ENCODE peak calls at places on chromosomes 2 and 18, in ten cellular contexts. D, R, N, W, A, U, F, S, Y and V are unnamed samples.

GRCh38 chr2:101040761-101041160 is 38.7 kb downstream of the RPL31 start:
- DNase-seq in D (no peak), R (no peak), N (no peak), W (no peak), A (peak), U (no peak), F (no peak), S (no peak), Y (no peak), V (no peak)

GRCh38 chr2:127143851-127144782 is 37.2 kb upstream of the BIN1 start:
- DNase-seq in D (no peak), R (no peak), N (peak), W (peak), A (no peak), U (no peak), F (no peak), S (peak), Y (no peak), V (no peak)

GRCh38 chr2:112679484-112679883 is 33.7 kb downstream of the SLC20A1 start:
- DNase-seq in D (no peak), R (peak), N (no peak), W (no peak), A (no peak), U (no peak), F (no peak), S (peak), Y (no peak), V (no peak)

GRCh38 chr18:32530947-32531651 is 60.4 kb upstream of the GAREM1 start:
- DNase-seq in D (no peak), R (no peak), N (no peak), W (no peak), A (peak), U (no peak), F (no peak), S (peak), Y (no peak), V (no peak)

GRCh38 chr2:171858397-171858958 is 35.6 kb downstream of the SLC25A12 start:
- DNase-seq in D (no peak), R (no peak), N (no peak), W (peak), A (no peak), U (no peak), F (no peak), S (no peak), Y (no peak), V (no peak)

GRCh38 chr2:219645631-219646527 is 18.4 kb downstream of the SLC4A3 start:
- DNase-seq in D (peak), R (no peak), N (peak), W (no peak), A (no peak), U (no peak), F (no peak), S (no peak), Y (no peak), V (peak)

GRCh38 chr2:3251974-3252373 is 125.6 kb downstream of the EIPR1 start:
- DNase-seq in D (no peak), R (no peak), N (no peak), W (no peak), A (no peak), U (no peak), F (no peak), S (no peak), Y (no peak), V (no peak)

GRCh38 chr2:144166743-144167142 is 353.2 kb downstream of the ZEB2 start:
- DNase-seq in D (no peak), R (no peak), N (no peak), W (no peak), A (no peak), U (no peak), F (no peak), S (no peak), Y (no peak), V (no peak)

GRCh38 chr2:39202639-39203369 is 41.0 kb downstream of the CDKL4 start:
- DNase-seq in D (peak), R (no peak), N (no peak), W (no peak), A (no peak), U (no peak), F (no peak), S (no peak), Y (no peak), V (no peak)

GRCh38 chr2:134122610-134123009 is 131.3 kb upstream of the MGAT5 start:
- DNase-seq in D (peak), R (no peak), N (no peak), W (no peak), A (no peak), U (no peak), F (no peak), S (no peak), Y (no peak), V (no peak)

GRCh38 chr2:28748176-28748575 is 3.5 kb upstream of the PPP1CB start:
- DNase-seq in D (no peak), R (no peak), N (no peak), W (no peak), A (no peak), U (no peak), F (no peak), S (no peak), Y (no peak), V (no peak)

GRCh38 chr2:127504552-127505460 is 21.5 kb downstream of the IWS1 start:
- DNase-seq in D (no peak), R (no peak), N (no peak), W (no peak), A (no peak), U (no peak), F (no peak), S (no peak), Y (no peak), V (no peak)

GRCh38 chr2:167196461-167197252 is 308.4 kb downstream of the XIRP2 start:
- DNase-seq in D (no peak), R (no peak), N (no peak), W (peak), A (no peak), U (no peak), F (no peak), S (no peak), Y (no peak), V (no peak)

GRCh38 chr18:2985628-2986027 is 27.3 kb downstream of the LPIN2 start:
- DNase-seq in D (no peak), R (no peak), N (peak), W (peak), A (no peak), U (no peak), F (peak), S (no peak), Y (no peak), V (no peak)

GRCh38 chr2:27282892-27283291 is 663 bp downstream of the TRIM54 start:
- DNase-seq in D (no peak), R (no peak), N (no peak), W (peak), A (no peak), U (no peak), F (no peak), S (no peak), Y (no peak), V (no peak)

GRCh38 chr2:1747065-1747941 is 3.0 kb upstream of the PXDN start:
- DNase-seq in D (no peak), R (peak), N (no peak), W (no peak), A (no peak), U (no peak), F (no peak), S (no peak), Y (no peak), V (no peak)

GRCh38 chr2:28582152-28582551 is 86.3 kb downstream of the PLB1 start:
- DNase-seq in D (no peak), R (no peak), N (no peak), W (no peak), A (no peak), U (no peak), F (no peak), S (no peak), Y (no peak), V (no peak)

GRCh38 chr2:187037310-187037709 is 188.3 kb upstream of the ZSWIM2 start:
- DNase-seq in D (no peak), R (no peak), N (no peak), W (no peak), A (no peak), U (no peak), F (no peak), S (no peak), Y (no peak), V (no peak)

GRCh38 chr18:39414009-39414700 is 1848.6 kb upstream of the CELF4 start:
- DNase-seq in D (no peak), R (no peak), N (peak), W (peak), A (no peak), U (no peak), F (no peak), S (no peak), Y (no peak), V (no peak)

GRCh38 chr18:31217038-31217437 is 54.4 kb upstream of the DSC1 start:
- DNase-seq in D (no peak), R (no peak), N (no peak), W (no peak), A (no peak), U (no peak), F (no peak), S (no peak), Y (no peak), V (no peak)

GRCh38 chr2:192026064-192026715 is 168.5 kb downstream of the TMEFF2 start:
- DNase-seq in D (peak), R (no peak), N (no peak), W (no peak), A (no peak), U (no peak), F (no peak), S (no peak), Y (no peak), V (no peak)

GRCh38 chr2:192025607-192026006 is 169.1 kb downstream of the TMEFF2 start:
- DNase-seq in D (peak), R (no peak), N (no peak), W (no peak), A (no peak), U (no peak), F (no peak), S (no peak), Y (no peak), V (no peak)

GRCh38 chr2:192030289-192030688 is 164.4 kb downstream of the TMEFF2 start:
- DNase-seq in D (peak), R (no peak), N (no peak), W (no peak), A (no peak), U (no peak), F (no peak), S (no peak), Y (no peak), V (no peak)

GRCh38 chr2:192026716-192027109 is 168.0 kb downstream of the TMEFF2 start:
- DNase-seq in D (no peak), R (no peak), N (no peak), W (no peak), A (no peak), U (no peak), F (no peak), S (no peak), Y (no peak), V (no peak)

GRCh38 chr2:192029089-192029488 is 165.6 kb downstream of the TMEFF2 start:
- DNase-seq in D (peak), R (no peak), N (peak), W (no peak), A (peak), U (no peak), F (peak), S (no peak), Y (no peak), V (no peak)
- TF ChIP-seq CTCF in D (peak), R (no peak), N (no peak), W (no peak), A (peak), U (no peak), F (peak), S (no peak), Y (no peak), V (no peak)

DNA sequence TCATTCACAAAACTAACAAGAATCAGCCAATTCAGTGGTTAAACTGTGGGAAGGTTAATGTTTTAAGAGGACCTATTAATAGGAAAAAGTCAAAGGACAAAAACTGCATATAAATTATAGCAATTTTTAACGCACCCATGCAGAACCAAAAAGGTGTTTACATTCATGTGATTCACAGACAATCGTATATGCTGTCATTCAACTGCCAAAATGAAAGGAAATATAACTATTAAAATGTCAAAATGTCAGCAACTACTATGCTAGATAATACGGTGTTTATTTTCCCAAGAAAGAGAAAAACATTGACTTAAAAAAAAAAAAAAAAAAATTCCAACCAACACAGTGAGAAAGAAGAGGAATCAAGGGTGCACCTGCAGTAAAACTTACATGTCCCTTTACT is 48.5 kb downstream of the DYM start:
- DNase-seq in D (no peak), R (no peak), N (no peak), W (peak), A (no peak), U (no peak), F (no peak), S (no peak), Y (no peak), V (no peak)
- TF ChIP-seq POLR2AphosphoS5 in D (no peak), R (no peak), N (no peak), W (no peak), A (no peak), U (no peak), F (no peak), S (no peak), Y (no peak), V (no peak)

GRCh38 chr2:65133626-65134025 is 3.7 kb upstream of the RAB1A start:
- DNase-seq in D (no peak), R (no peak), N (no peak), W (no peak), A (no peak), U (no peak), F (no peak), S (no peak), Y (no peak), V (no peak)

GRCh38 chr2:65130440-65131175 is 702 bp upstream of the RAB1A start:
- DNase-seq in D (no peak), R (peak), N (no peak), W (no peak), A (peak), U (no peak), F (peak), S (peak), Y (no peak), V (no peak)

GRCh38 chr2:65129276-65129612 is 662 bp downstream of the RAB1A start:
- DNase-seq in D (no peak), R (no peak), N (no peak), W (peak), A (no peak), U (no peak), F (no peak), S (no peak), Y (no peak), V (no peak)

GRCh38 chr2:65129613-65130439 is at the start of gene RAB1A:
- DNase-seq in D (peak), R (peak), N (peak), W (peak), A (peak), U (peak), F (peak), S (peak), Y (peak), V (peak)

DNA sequence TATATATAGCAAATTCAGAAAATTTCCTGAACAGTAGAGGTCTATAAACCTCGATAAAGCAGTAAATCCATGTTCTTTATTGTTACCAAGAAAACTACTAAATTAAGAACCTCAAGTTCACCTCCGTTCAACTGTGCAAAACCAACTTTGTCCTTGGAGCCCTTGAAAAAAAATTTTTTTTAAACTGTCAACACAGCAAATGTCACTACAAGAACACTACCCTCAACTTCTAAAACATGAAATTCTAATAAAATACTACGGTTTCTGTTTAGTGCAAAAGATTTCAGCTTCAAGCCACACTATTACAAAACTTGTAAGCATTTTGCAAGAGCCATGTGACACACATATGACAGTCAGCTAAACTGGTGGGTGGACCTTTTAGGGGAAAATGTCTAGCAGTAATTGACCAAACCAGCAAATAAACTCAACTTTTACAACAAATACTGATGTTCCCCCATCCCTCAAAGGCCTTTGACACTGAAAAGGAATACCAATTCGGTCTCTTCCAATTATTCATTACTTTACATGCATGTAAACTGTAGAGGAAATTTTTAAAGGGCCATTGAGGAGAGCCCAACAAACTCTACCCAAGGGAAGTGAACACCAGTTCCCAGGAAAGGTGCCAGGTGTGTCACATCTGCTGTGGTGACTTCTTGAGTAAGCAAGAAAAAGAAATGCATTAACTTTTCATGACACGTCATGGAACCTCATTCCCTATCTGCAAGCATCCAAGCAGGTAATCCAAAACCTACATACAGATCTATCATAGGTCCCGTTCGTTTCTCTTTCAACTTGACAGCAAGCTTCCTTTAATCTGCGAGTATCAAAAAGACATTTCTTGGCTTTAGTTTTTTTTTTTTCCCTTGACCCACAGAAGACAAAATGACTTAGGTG is 1.4 kb downstream of the RAB1A start:
- DNase-seq in D (no peak), R (peak), N (no peak), W (peak), A (peak), U (no peak), F (no peak), S (peak), Y (peak), V (no peak)
- H3K27ac ChIP-seq in D (no peak), R (peak), N (no peak), W (peak), A (peak), U (peak), F (peak), S (peak), Y (peak), V (peak)

GRCh38 chr2:105143467-105144127 is 97.9 kb upstream of the GPR45 start:
- DNase-seq in D (peak), R (peak), N (no peak), W (no peak), A (no peak), U (no peak), F (peak), S (peak), Y (no peak), V (no peak)

GRCh38 chr2:105143094-105143466 is 98.5 kb upstream of the GPR45 start:
- DNase-seq in D (no peak), R (no peak), N (no peak), W (no peak), A (no peak), U (no peak), F (no peak), S (no peak), Y (no peak), V (no peak)

GRCh38 chr2:105142239-105142638 is 99.3 kb upstream of the GPR45 start:
- DNase-seq in D (peak), R (no peak), N (no peak), W (no peak), A (no peak), U (no peak), F (no peak), S (no peak), Y (no peak), V (no peak)

GRCh38 chr2:105144128-105144940 is 97.2 kb upstream of the GPR45 start:
- DNase-seq in D (no peak), R (no peak), N (no peak), W (no peak), A (no peak), U (no peak), F (no peak), S (no peak), Y (no peak), V (no peak)

DNA sequence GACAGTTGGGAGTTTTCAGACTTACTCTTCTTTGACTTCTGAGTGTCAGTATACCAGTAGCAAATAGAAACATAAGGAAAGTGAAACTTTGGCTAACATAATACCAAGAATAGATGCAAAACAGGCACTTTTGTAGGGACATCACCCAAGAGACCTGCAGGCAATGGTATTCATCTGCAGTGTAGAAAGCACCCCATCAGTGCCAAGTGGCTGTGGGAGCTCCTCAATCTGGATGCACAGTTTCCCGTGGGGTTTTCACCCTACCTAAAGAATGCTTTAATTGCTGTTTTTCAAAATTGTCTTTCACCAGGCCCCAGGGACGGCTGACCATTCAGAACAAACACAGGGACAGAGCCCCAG is 96.6 kb upstream of the GPR45 start:
- DNase-seq in D (no peak), R (no peak), N (no peak), W (no peak), A (no peak), U (no peak), F (no peak), S (no peak), Y (no peak), V (no peak)
- TF ChIP-seq CTCF in D (no peak), R (no peak), N (no peak), W (no peak), A (no peak), U (no peak), F (no peak), S (no peak), Y (no peak), V (no peak)

GRCh38 chr18:47912794-47913594 is 17.5 kb downstream of the SMAD2 start:
- DNase-seq in D (no peak), R (no peak), N (no peak), W (no peak), A (no peak), U (no peak), F (no peak), S (no peak), Y (no peak), V (no peak)

GRCh38 chr18:47915229-47915628 is 15.2 kb downstream of the SMAD2 start:
- DNase-seq in D (no peak), R (no peak), N (no peak), W (no peak), A (no peak), U (no peak), F (no peak), S (no peak), Y (no peak), V (no peak)

GRCh38 chr18:47911877-47912276 is 18.6 kb downstream of the SMAD2 start:
- DNase-seq in D (no peak), R (no peak), N (no peak), W (no peak), A (no peak), U (no peak), F (peak), S (no peak), Y (no peak), V (no peak)

GRCh38 chr18:47909484-47909883 is 21.0 kb downstream of the SMAD2 start:
- DNase-seq in D (no peak), R (no peak), N (no peak), W (peak), A (no peak), U (no peak), F (no peak), S (no peak), Y (no peak), V (no peak)

DNA sequence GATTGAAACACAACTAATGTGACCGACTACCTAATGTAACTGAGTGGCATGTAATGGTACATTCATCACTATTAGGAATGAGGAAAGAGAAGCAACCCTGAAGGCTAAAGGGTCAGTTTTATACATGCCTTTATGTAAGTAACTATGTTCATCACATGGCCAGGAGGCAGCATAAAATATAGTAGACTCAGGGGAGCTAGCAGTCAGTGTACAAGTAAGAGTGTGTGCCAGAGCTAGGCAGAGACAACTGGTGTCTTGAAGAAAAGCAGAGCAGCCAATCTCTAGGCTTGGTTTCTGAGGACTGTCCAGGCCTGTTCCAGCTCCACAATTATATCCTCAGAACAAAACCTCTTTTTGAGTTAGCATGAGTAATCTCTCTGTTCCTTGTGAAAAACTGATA is 18.1 kb downstream of the SMAD2 start:
- DNase-seq in D (no peak), R (no peak), N (no peak), W (peak), A (no peak), U (no peak), F (no peak), S (no peak), Y (no peak), V (no peak)
- TF ChIP-seq POLR2AphosphoS5 in D (no peak), R (no peak), N (no peak), W (no peak), A (no peak), U (no peak), F (no peak), S (no peak), Y (no peak), V (no peak)